ENCODE peak calls at places on chromosome 3, in seven cellular contexts. W is HCT116, S is K562, P is ovary, U is breast epithelium, I is heart left ventricle, G is A549. C is an unnamed sample.

GRCh38 chr3:171026584-171027293 is at the start of gene SLC2A2:
- DNase-seq in W (no peak), S (no peak), P (no peak), U (no peak), I (no peak), G (no peak), C (no peak)

GRCh38 chr3:14266361-14266760 is 87.7 kb downstream of the LSM3 start:
- DNase-seq in W (no peak), S (no peak), P (peak), U (no peak), I (peak), G (no peak), C (no peak)

GRCh38 chr3:41158947-41159346 is 40.4 kb upstream of the CTNNB1 start:
- DNase-seq in W (no peak), S (no peak), P (no peak), U (no peak), I (no peak), G (no peak), C (no peak)

GRCh38 chr3:151766454-151766853 is 32.7 kb downstream of the AADACL2 start:
- DNase-seq in W (peak), S (no peak), P (no peak), U (no peak), I (no peak), G (peak), C (no peak)

GRCh38 chr3:71725279-71725991 is at the start of gene EIF4E3:
- DNase-seq in W (no peak), S (peak), P (peak), U (no peak), I (peak), G (peak), C (peak)

GRCh38 chr3:27721717-27722564 is at the start of gene EOMES:
- DNase-seq in W (peak), S (no peak), P (no peak), U (no peak), I (no peak), G (peak), C (peak)

GRCh38 chr3:31227152-31227581 is 305.6 kb upstream of the STT3B start:
- DNase-seq in W (no peak), S (no peak), P (no peak), U (no peak), I (no peak), G (no peak), C (no peak)

GRCh38 chr3:48851407-48851806 is 3.7 kb upstream of the PRKAR2A start:
- DNase-seq in W (no peak), S (no peak), P (no peak), U (no peak), I (no peak), G (no peak), C (peak)

GRCh38 chr3:105837143-105837740 is 31.6 kb downstream of the CBLB start:
- DNase-seq in W (no peak), S (no peak), P (no peak), U (no peak), I (no peak), G (no peak), C (no peak)

GRCh38 chr3:122576174-122576940 is 1.1 kb upstream of the PARP15 start:
- DNase-seq in W (no peak), S (no peak), P (no peak), U (no peak), I (no peak), G (no peak), C (no peak)

GRCh38 chr3:136532766-136533165 is 219.4 kb downstream of the STAG1 start:
- DNase-seq in W (no peak), S (no peak), P (no peak), U (no peak), I (no peak), G (no peak), C (no peak)

GRCh38 chr3:44954962-44955361 is 21.0 kb downstream of the ZDHHC3 start:
- DNase-seq in W (no peak), S (no peak), P (no peak), U (no peak), I (no peak), G (no peak), C (no peak)

GRCh38 chr3:146227486-146227885 is 23.4 kb downstream of the PLSCR4 start:
- DNase-seq in W (no peak), S (no peak), P (no peak), U (no peak), I (no peak), G (no peak), C (no peak)

GRCh38 chr3:143888846-143889245 is 40.6 kb upstream of the SLC9A9 start:
- DNase-seq in W (no peak), S (no peak), P (no peak), U (no peak), I (no peak), G (no peak), C (no peak)

GRCh38 chr3:11826628-11827265 is 19.9 kb downstream of the TAMM41 start:
- DNase-seq in W (no peak), S (no peak), P (no peak), U (no peak), I (no peak), G (no peak), C (no peak)

GRCh38 chr3:124281453-124282316 is 289.8 kb upstream of the ROPN1 start:
- DNase-seq in W (no peak), S (peak), P (no peak), U (no peak), I (no peak), G (peak), C (no peak)

GRCh38 chr3:163622384-163622783 is 1455.9 kb downstream of the SI start:
- DNase-seq in W (peak), S (no peak), P (no peak), U (no peak), I (no peak), G (no peak), C (no peak)

GRCh38 chr3:130746296-130747039 is at the start of gene PIK3R4:
- DNase-seq in W (peak), S (peak), P (peak), U (peak), I (peak), G (peak), C (peak)
- TF ChIP-seq POLR2A in W (no peak), S (peak), P (peak), U (peak), I (peak), G (peak), C (peak)

GRCh38 chr3:10554746-10555145 is 49.4 kb upstream of the ATP2B2 start:
- DNase-seq in W (no peak), S (no peak), P (no peak), U (no peak), I (no peak), G (no peak), C (no peak)
- TF ChIP-seq POLR2A in W (no peak), S (no peak), P (no peak), U (no peak), I (no peak), G (no peak), C (no peak)

GRCh38 chr3:150760431-150761200 is 2.4 kb downstream of the SIAH2 start:
- DNase-seq in W (no peak), S (no peak), P (no peak), U (no peak), I (no peak), G (no peak), C (peak)
- TF ChIP-seq POLR2A in W (no peak), S (no peak), P (no peak), U (no peak), I (no peak), G (no peak), C (no peak)

GRCh38 chr3:178079966-178080365 is 456.3 kb upstream of the KCNMB2 start:
- DNase-seq in W (no peak), S (no peak), P (no peak), U (no peak), I (no peak), G (no peak), C (no peak)
- TF ChIP-seq POLR2A in W (no peak), S (no peak), P (no peak), U (no peak), I (no peak), G (no peak), C (no peak)